ENCODE peak calls at places on chromosomes 12 and 14, in ten cellular contexts. J is ovary, Q is RWPE2, U is AG09309, T is IMR-90, Y is GM23338, D is mammary epithelial cell, O is HFFc6, G is foreskin fibroblast, R is right atrium auricular region. V is an unnamed sample.

GRCh38 chr12:121804417-121805111 is 755 bp downstream of the SETD1B start:
- DNase-seq in O (no peak), J (peak; percentile 66), Q (peak; percentile 60), T (no peak), G (peak; percentile 64), U (no peak), R (no peak), Y (no peak), D (peak; percentile 29), V (no peak)

GRCh38 chr12:46164186-46164585 is 104.7 kb downstream of the SLC38A1 start:
- DNase-seq in U (no peak), O (no peak), J (no peak), R (no peak), Q (no peak), G (no peak), Y (no peak), D (peak; percentile 82), T (no peak), V (no peak)

GRCh38 chr12:28582687-28583376 is 392.6 kb downstream of the CCDC91 start:
- DNase-seq in Y (no peak), T (no peak), D (no peak), G (no peak), U (no peak), J (no peak), Q (no peak), O (no peak), R (no peak), V (no peak)

GRCh38 chr12:80001562-80001961 is 66.7 kb upstream of the PPP1R12A start:
- DNase-seq in D (peak; percentile 50), U (no peak), T (no peak), Q (no peak), Y (peak; percentile 58), R (no peak), J (no peak), O (no peak), G (no peak), V (no peak)

GRCh38 chr12:110365743-110366473 is 37.6 kb downstream of the ANAPC7 start:
- DNase-seq in T (no peak), J (no peak), G (no peak), D (no peak), R (no peak), U (no peak), O (no peak), Q (no peak), Y (no peak), V (no peak)

GRCh38 chr12:99553461-99553860 is 94.1 kb upstream of the GARIN6 start:
- DNase-seq in Y (no peak), G (peak; percentile 0), Q (no peak), J (no peak), R (no peak), U (no peak), T (no peak), O (no peak), D (no peak), V (no peak)

GRCh38 chr12:75798527-75798926 is 233.0 kb downstream of the PHLDA1 start:
- DNase-seq in G (no peak), Q (no peak), T (no peak), D (no peak), O (no peak), R (no peak), Y (no peak), U (no peak), J (no peak), V (no peak)

GRCh38 chr14:70602254-70602653 is 1.8 kb upstream of the MED6 start:
- DNase-seq in O (no peak), R (no peak), T (no peak), D (no peak), Y (no peak), G (no peak), Q (no peak), J (no peak), U (no peak), V (no peak)

GRCh38 chr14:90677484-90678045 is 138.7 kb downstream of the TTC7B start:
- DNase-seq in D (peak; percentile 40), U (no peak), R (no peak), G (peak; percentile 72), Y (no peak), T (peak; percentile 79), J (no peak), O (peak; percentile 65), Q (no peak), V (no peak)

GRCh38 chr14:100304825-100305445 is 1.3 kb downstream of the SLC25A29 start:
- DNase-seq in O (no peak), G (peak; percentile 64), D (peak; percentile 40), J (peak; percentile 68), Q (no peak), R (peak; percentile 73), U (no peak), T (peak; percentile 22), Y (peak; percentile 87), V (no peak)

GRCh38 chr12:120115066-120115465 is 1.5 kb downstream of the RAB35 start:
- DNase-seq in Y (no peak), T (no peak), R (no peak), U (no peak), G (no peak), Q (no peak), J (no peak), O (no peak), D (no peak), V (no peak)

GRCh38 chr12:45660330-45660729 is 69.2 kb upstream of the ARID2 start:
- DNase-seq in Q (peak; percentile 57), Y (no peak), U (no peak), D (peak; percentile 79), G (peak; percentile 86), R (no peak), O (peak; percentile 28), T (peak; percentile 79), J (no peak), V (no peak)

GRCh38 chr12:53949631-53950440 is 4.9 kb upstream of the HOXC12 start:
- DNase-seq in R (no peak), D (no peak), U (no peak), J (no peak), T (no peak), O (no peak), Y (peak; percentile 81), G (no peak), Q (no peak), V (no peak)

GRCh38 chr12:92133795-92134637 is 11.6 kb downstream of the BTG1 start:
- DNase-seq in T (no peak), J (no peak), R (no peak), Q (no peak), D (no peak), G (no peak), Y (no peak), O (no peak), U (no peak), V (no peak)

GRCh38 chr12:124923906-124924734 is 9.7 kb upstream of the UBC start:
- DNase-seq in D (peak; percentile 70), Y (peak; percentile 74), T (peak; percentile 82), J (no peak), Q (peak; percentile 77), G (peak; percentile 95), U (no peak), R (no peak), O (peak; percentile 93), V (no peak)

GRCh38 chr14:104964546-104964945 is 13.6 kb downstream of the AHNAK2 start:
- DNase-seq in Y (no peak), Q (no peak), U (no peak), O (no peak), J (no peak), D (no peak), G (no peak), T (no peak), R (no peak), V (peak; percentile 28)

DNA sequence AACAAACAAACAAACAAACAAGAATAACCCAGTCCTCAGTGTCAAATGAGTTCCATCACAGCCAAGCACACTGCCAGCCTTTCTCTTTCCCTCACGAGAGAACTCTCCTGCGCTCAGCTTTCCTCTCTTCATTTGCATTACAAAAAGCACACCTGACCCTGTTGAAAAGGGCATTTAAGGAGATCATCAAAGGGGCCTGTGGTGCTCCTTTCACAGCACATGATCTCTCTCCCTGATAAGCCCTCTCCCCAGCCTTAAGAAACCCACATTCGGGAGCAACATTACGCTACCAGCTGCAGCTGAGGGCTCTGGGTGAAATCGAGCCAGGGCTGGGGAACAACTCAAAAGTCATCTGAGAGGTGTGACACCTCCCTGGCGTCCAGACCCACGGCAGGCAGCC is 165.6 kb upstream of the TMCC3 start:
- DNase-seq in J (no peak), T (no peak), Y (peak; percentile 96), R (no peak), D (no peak), O (no peak), G (no peak), U (no peak), Q (no peak), V (no peak)
- TF ChIP-seq CTCF in J (no peak), T (no peak), Y (no peak), R (no peak), D (no peak), O (no peak), G (no peak), U (no peak), Q (no peak), V (no peak)

GRCh38 chr12:20798561-20798960 is 11.9 kb upstream of the SLCO1B3 start:
- DNase-seq in G (no peak), O (no peak), T (no peak), D (no peak), J (no peak), R (no peak), U (no peak), Y (peak; percentile 63), Q (no peak), V (no peak)
- TF ChIP-seq CTCF in G (no peak), O (no peak), T (no peak), D (peak; percentile 5), J (no peak), R (peak; percentile 37), U (peak; percentile 4), Y (peak; percentile 68), Q (peak; percentile 18), V (no peak)

DNA sequence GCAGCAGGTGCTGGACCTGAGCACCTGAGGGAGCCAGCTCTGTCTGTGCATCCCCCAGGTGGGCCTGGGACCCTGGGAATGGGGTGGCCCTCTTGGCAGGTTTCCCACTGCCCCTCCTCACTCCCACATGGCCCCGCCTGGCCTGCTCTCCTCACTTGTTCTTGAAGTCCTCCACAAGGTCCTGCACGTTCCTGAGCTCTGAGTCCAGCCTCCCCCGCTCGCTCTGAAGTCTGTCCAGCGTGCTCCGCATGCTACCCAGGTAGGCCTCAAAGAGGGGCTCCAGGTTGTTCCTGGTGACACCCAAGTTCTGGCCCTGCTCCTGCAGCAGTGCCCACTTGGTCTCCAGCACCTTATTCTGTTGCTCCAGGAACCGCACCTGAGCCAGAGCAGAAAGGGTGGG is 2.9 kb downstream of the KRT79 start:
- DNase-seq in D (no peak), Q (no peak), Y (no peak), U (no peak), O (no peak), T (no peak), J (no peak), G (no peak), R (no peak), V (no peak)
- TF ChIP-seq CTCF in D (no peak), Q (no peak), Y (no peak), U (no peak), O (no peak), T (no peak), J (no peak), G (no peak), R (no peak), V (no peak)

DNA sequence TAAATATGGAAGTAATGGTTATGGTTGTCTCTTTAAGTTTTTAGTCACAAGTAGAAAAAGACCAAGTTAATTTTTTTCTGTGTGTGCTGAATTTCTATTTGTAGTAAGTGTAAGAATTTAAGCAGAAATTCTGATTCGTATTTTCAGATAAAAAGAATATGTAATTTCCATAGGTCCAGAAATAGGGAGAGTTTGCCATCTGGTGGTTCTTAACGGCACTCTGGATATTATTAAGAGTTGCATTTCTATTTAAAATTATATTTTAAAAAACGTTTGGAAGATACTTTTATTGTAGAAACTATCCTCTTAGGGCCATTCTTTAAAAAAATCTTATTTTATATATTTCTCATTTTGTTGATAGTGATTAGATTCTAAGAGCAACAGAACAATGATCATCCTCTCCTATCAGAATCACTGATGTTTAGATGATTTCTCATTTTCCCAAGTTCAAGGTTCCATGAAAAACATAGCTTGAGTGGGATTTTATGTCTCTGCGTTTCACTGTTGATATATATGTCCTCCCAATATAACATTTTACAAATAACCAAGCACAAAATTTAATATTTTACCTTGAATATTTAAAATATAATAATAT is 88.3 kb downstream of the LRRK2 start:
- DNase-seq in R (no peak), Q (no peak), G (peak; percentile 57), O (peak; percentile 9), T (peak; percentile 31), U (peak; percentile 13), Y (peak; percentile 21), D (no peak), J (no peak), V (no peak)
- TF ChIP-seq CTCF in R (no peak), Q (peak; percentile 77), G (peak; percentile 50), O (peak; percentile 76), T (peak; percentile 77), U (peak; percentile 46), Y (no peak), D (peak; percentile 66), J (peak; percentile 21), V (peak; percentile 29)

V was measured in CD14-positive monocyte.